ENCODE peak calls at places on chromosomes 16 and 17, in ten cellular contexts. Q is psoas muscle, W is foreskin fibroblast, E is LNCaP clone FGC, C is fibroblast of pulmonary artery, I is adrenal gland, D is thoracic aorta, N is kidney, K is AG10803, R is pancreas. S is an unnamed sample.

GRCh38 chr17:79698086-79698690 is 32.6 kb upstream of the ENPP7 start:
- DNase-seq in Q (no peak), W (peak), E (peak), C (no peak), I (no peak), D (no peak), N (no peak), K (no peak), R (no peak), S (no peak)

GRCh38 chr17:59830846-59831486 is 61.8 kb downstream of the TUBD1 start:
- DNase-seq in Q (no peak), W (no peak), E (no peak), C (no peak), I (peak), D (no peak), N (no peak), K (no peak), R (no peak), S (no peak)

GRCh38 chr17:40548982-40549680 is 16.1 kb downstream of the CCR7 start:
- DNase-seq in Q (no peak), W (peak), E (peak), C (peak), I (peak), D (no peak), N (no peak), K (peak), R (peak), S (peak)

GRCh38 chr17:18182978-18183333 is 672 bp upstream of the ALKBH5 start:
- DNase-seq in Q (peak), W (peak), E (no peak), C (peak), I (peak), D (peak), N (peak), K (peak), R (peak), S (no peak)

GRCh38 chr17:30476726-30477082 is 504 bp upstream of the GOSR1 start:
- DNase-seq in Q (no peak), W (peak), E (no peak), C (peak), I (no peak), D (no peak), N (no peak), K (peak), R (peak), S (no peak)

GRCh38 chr17:66909811-66910210 is 54.7 kb upstream of the CACNG4 start:
- DNase-seq in Q (no peak), W (no peak), E (no peak), C (no peak), I (no peak), D (no peak), N (no peak), K (no peak), R (no peak), S (no peak)

GRCh38 chr17:60049936-60050335 is 28.8 kb downstream of the HEATR6 start:
- DNase-seq in Q (no peak), W (peak), E (no peak), C (peak), I (no peak), D (no peak), N (no peak), K (peak), R (no peak), S (no peak)

GRCh38 chr17:65092262-65092661 is 35.7 kb upstream of the GNA13 start:
- DNase-seq in Q (no peak), W (peak), E (no peak), C (no peak), I (no peak), D (no peak), N (no peak), K (peak), R (no peak), S (no peak)

GRCh38 chr17:56679148-56679766 is 85.8 kb downstream of the NOG start:
- DNase-seq in Q (no peak), W (peak), E (no peak), C (peak), I (no peak), D (no peak), N (no peak), K (peak), R (no peak), S (no peak)

GRCh38 chr16:77788196-77789084 is at the start of gene VAT1L:
- DNase-seq in Q (no peak), W (peak), E (no peak), C (peak), I (peak), D (no peak), N (peak), K (peak), R (peak), S (no peak)

GRCh38 chr17:30964878-30965277 is 6.0 kb upstream of the RNF135 start:
- DNase-seq in Q (no peak), W (peak), E (no peak), C (peak), I (no peak), D (no peak), N (no peak), K (peak), R (no peak), S (no peak)

GRCh38 chr17:77420804-77421634 is 280.2 kb downstream of the SEC14L1 start:
- DNase-seq in Q (peak), W (peak), E (no peak), C (peak), I (no peak), D (no peak), N (no peak), K (peak), R (no peak), S (peak)

GRCh38 chr16:57747996-57748395 is 12.4 kb downstream of the KATNB1 start:
- DNase-seq in Q (no peak), W (no peak), E (no peak), C (no peak), I (no peak), D (no peak), N (no peak), K (no peak), R (no peak), S (no peak)

GRCh38 chr17:64455993-64456885 is 7.3 kb downstream of the MILR1 start:
- DNase-seq in Q (no peak), W (no peak), E (no peak), C (no peak), I (no peak), D (no peak), N (no peak), K (no peak), R (no peak), S (no peak)

GRCh38 chr16:27326738-27327585 is 13.2 kb downstream of the IL4R start:
- DNase-seq in Q (peak), W (peak), E (no peak), C (peak), I (peak), D (peak), N (peak), K (peak), R (peak), S (peak)

GRCh38 chr17:78707016-78707415 is 75.1 kb downstream of the CYTH1 start:
- DNase-seq in Q (no peak), W (peak), E (no peak), C (no peak), I (peak), D (no peak), N (no peak), K (no peak), R (no peak), S (no peak)

GRCh38 chr17:19321481-19322128 is 40.9 kb downstream of the B9D1 start:
- DNase-seq in Q (no peak), W (no peak), E (no peak), C (no peak), I (no peak), D (no peak), N (no peak), K (no peak), R (no peak), S (no peak)

GRCh38 chr17:57484081-57484666 is 227.9 kb downstream of the MSI2 start:
- DNase-seq in Q (no peak), W (peak), E (no peak), C (peak), I (no peak), D (no peak), N (no peak), K (peak), R (no peak), S (no peak)

GRCh38 chr17:2067559-2067958 is 12.7 kb downstream of the HIC1 start:
- DNase-seq in Q (peak), W (peak), E (no peak), C (peak), I (peak), D (no peak), N (no peak), K (peak), R (no peak), S (no peak)

GRCh38 chr17:2853722-2854580 is 57.7 kb downstream of the RAP1GAP2 start:
- DNase-seq in Q (no peak), W (peak), E (no peak), C (no peak), I (no peak), D (no peak), N (peak), K (no peak), R (peak), S (no peak)

GRCh38 chr17:49515196-49515770 is 20.2 kb downstream of the NGFR start:
- DNase-seq in Q (peak), W (peak), E (peak), C (peak), I (peak), D (peak), N (peak), K (peak), R (peak), S (peak)

GRCh38 chr17:49525831-49526741 is 31.0 kb downstream of the NGFR start:
- DNase-seq in Q (no peak), W (no peak), E (no peak), C (no peak), I (no peak), D (no peak), N (no peak), K (no peak), R (no peak), S (no peak)

GRCh38 chr16:85465328-85466307 is 147.5 kb upstream of the GSE1 start:
- DNase-seq in Q (peak), W (peak), E (no peak), C (peak), I (peak), D (no peak), N (no peak), K (peak), R (no peak), S (peak)

GRCh38 chr17:42306385-42306667 is 18.0 kb downstream of the STAT5A start:
- DNase-seq in Q (no peak), W (no peak), E (no peak), C (no peak), I (no peak), D (no peak), N (no peak), K (no peak), R (no peak), S (no peak)

GRCh38 chr17:9529033-9529748 is 46.4 kb downstream of the STX8 start:
- DNase-seq in Q (no peak), W (peak), E (no peak), C (peak), I (no peak), D (no peak), N (no peak), K (peak), R (no peak), S (no peak)
- TF ChIP-seq CTCF in Q (peak), W (peak), E (peak), C (peak), I (peak), D (peak), N (peak), K (peak), R (peak), S (no peak)

DNA sequence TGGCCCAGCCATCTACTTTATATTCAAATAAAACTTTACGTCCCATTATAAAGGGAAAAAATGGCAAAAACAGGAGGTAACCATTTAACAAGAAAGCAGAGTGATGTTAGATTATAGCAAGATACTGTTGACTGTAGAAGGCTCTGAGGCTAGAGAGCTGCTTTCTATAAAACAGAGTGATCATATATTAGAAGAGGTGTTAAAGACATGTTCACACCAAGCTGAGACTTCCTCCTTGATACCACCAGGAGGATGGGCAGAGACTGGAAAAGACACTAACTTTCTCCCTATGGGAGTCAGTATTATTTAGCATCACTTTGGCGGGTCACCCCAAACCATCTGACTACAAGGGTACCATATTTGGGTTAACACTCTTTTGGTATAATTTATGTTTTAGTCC is 697 bp upstream of the CIITA start:
- DNase-seq in Q (no peak), W (no peak), E (no peak), C (no peak), I (no peak), D (no peak), N (no peak), K (no peak), R (no peak), S (no peak)
- H3K4me3 ChIP-seq in Q (no peak), W (no peak), E (no peak), C (no peak), I (no peak), D (no peak), N (no peak), K (no peak), R (no peak), S (no peak)

DNA sequence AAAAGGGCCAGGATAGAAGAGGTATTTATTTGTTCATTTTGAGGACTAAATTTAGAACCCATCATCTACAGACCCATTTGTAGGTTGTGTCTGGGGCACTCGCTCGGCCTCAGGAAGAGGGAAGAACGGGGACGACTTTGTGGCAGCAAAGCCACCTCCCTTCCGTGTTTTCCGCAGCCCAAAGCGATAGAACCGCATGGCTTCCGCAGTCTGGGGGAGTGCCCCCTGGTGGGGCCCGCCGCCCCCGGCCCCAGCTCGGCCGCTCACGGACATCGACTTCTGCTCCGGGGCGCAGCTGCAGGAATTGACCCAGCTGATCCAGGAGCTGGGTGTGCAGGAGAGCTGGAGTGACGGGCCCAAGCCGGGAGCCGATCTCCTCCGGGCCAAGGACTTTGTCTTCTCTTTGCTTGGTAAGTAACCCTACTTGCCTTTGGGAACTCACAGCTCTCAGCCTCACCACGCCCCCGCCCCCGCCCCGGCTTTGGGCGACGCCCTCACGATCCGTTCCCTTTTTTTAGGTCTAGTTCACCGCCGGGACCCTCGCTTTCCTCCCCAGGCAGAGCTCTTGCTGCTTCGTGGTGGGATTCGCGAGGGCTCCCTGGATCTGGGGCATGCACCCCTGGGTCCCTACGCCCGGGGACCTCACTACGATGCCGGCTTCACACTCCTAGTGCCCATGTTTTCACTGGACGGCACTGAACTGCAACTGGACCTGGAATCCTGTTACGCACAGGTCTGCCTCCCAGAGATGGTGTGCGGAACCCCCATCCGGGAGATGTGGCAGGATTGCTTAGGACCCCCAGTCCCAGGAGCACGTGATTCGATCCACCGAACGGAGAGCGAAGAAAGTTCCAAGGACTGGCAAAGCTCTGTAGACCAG is 681 bp downstream of the TMEM102 start:
- DNase-seq in Q (peak), W (peak), E (no peak), C (no peak), I (peak), D (no peak), N (no peak), K (no peak), R (peak), S (peak)
- TF ChIP-seq CTCF in Q (no peak), W (no peak), E (no peak), C (no peak), I (no peak), D (no peak), N (no peak), K (no peak), R (no peak), S (no peak)

GRCh38 chr16:67280090-67281015 is 1.0 kb downstream of the PLEKHG4 start:
- DNase-seq in Q (no peak), W (no peak), E (no peak), C (no peak), I (no peak), D (no peak), N (peak), K (no peak), R (no peak), S (no peak)
- H3K4me3 ChIP-seq in Q (no peak), W (peak), E (no peak), C (no peak), I (no peak), D (no peak), N (no peak), K (peak), R (no peak), S (peak)

GRCh38 chr17:7634384-7634783 is 4.4 kb downstream of the SHBG start:
- DNase-seq in Q (no peak), W (peak), E (no peak), C (peak), I (peak), D (no peak), N (peak), K (no peak), R (no peak), S (no peak)
- TF ChIP-seq CTCF in Q (peak), W (peak), E (peak), C (peak), I (peak), D (no peak), N (peak), K (peak), R (no peak), S (no peak)

GRCh38 chr16:50274771-50275415 is 8.5 kb downstream of the ADCY7 start:
- DNase-seq in Q (no peak), W (no peak), E (no peak), C (no peak), I (no peak), D (no peak), N (peak), K (no peak), R (no peak), S (no peak)

GRCh38 chr16:50275428-50276127 is 9.2 kb downstream of the ADCY7 start:
- DNase-seq in Q (no peak), W (no peak), E (no peak), C (no peak), I (no peak), D (no peak), N (no peak), K (no peak), R (no peak), S (no peak)

GRCh38 chr16:50273382-50273690 is 7.0 kb downstream of the ADCY7 start:
- DNase-seq in Q (no peak), W (no peak), E (no peak), C (no peak), I (no peak), D (no peak), N (no peak), K (no peak), R (no peak), S (no peak)

GRCh38 chr16:50272687-50273381 is 6.5 kb downstream of the ADCY7 start:
- DNase-seq in Q (no peak), W (no peak), E (no peak), C (no peak), I (no peak), D (no peak), N (peak), K (no peak), R (no peak), S (no peak)

GRCh38 chr16:50273888-50274770 is 7.8 kb downstream of the ADCY7 start:
- DNase-seq in Q (no peak), W (no peak), E (no peak), C (no peak), I (no peak), D (no peak), N (peak), K (no peak), R (no peak), S (no peak)
- H3K4me3 ChIP-seq in Q (peak), W (no peak), E (no peak), C (no peak), I (peak), D (peak), N (no peak), K (no peak), R (no peak), S (peak)

GRCh38 chr17:33689725-33690124 is 396.6 kb upstream of the ASIC2 start:
- DNase-seq in Q (no peak), W (no peak), E (no peak), C (no peak), I (no peak), D (no peak), N (no peak), K (no peak), R (no peak), S (no peak)
- TF ChIP-seq CTCF in Q (no peak), W (no peak), E (peak), C (peak), I (no peak), D (no peak), N (no peak), K (peak), R (no peak), S (no peak)